ENCODE peak calls at places on chromosome 1, in four cellular contexts. U is K562, W is GM12878, C is HL-60. Y is an unnamed sample.

GRCh38 chr1:201358596-201358995 is 18.9 kb downstream of the TNNT2 start:
- DNase-seq in W (no peak), C (no peak), U (no peak), Y (no peak)

GRCh38 chr1:94807742-94808491 is 12.2 kb upstream of the SLC44A3 start:
- DNase-seq in C (no peak), U (peak; percentile 33), W (no peak), Y (no peak)

GRCh38 chr1:239951518-239952130 is 140.1 kb upstream of the FMN2 start:
- DNase-seq in C (peak; percentile 60), W (no peak), U (peak; percentile 68), Y (peak; percentile 18)

GRCh38 chr1:205629751-205630150 is 2.1 kb downstream of the ELK4 start:
- DNase-seq in U (no peak), W (no peak), C (no peak), Y (no peak)

GRCh38 chr1:47224676-47225399 is 7.2 kb downstream of the TAL1 start:
- DNase-seq in W (no peak), C (no peak), U (peak; percentile 58), Y (no peak)

GRCh38 chr1:28602536-28603439 is 10.7 kb downstream of the RAB42 start:
- DNase-seq in C (no peak), W (no peak), U (peak; percentile 67), Y (no peak)

GRCh38 chr1:76141898-76142297 is 67.4 kb downstream of the ST6GALNAC3 start:
- DNase-seq in U (no peak), C (no peak), W (no peak), Y (no peak)

GRCh38 chr1:178230881-178231409 is 137.0 kb downstream of the RASAL2 start:
- DNase-seq in U (no peak), W (no peak), C (no peak), Y (no peak)

GRCh38 chr1:36589006-36589405 is 106.3 kb upstream of the CSF3R start:
- DNase-seq in U (no peak), W (no peak), C (no peak), Y (no peak)

GRCh38 chr1:205141236-205142104 is 19.7 kb upstream of the RBBP5 start:
- DNase-seq in U (peak; percentile 77), C (peak; percentile 51), W (peak; percentile 30), Y (peak; percentile 31)

GRCh38 chr1:212920895-212921294 is 29.4 kb upstream of the VASH2 start:
- DNase-seq in C (no peak), U (peak; percentile 72), W (no peak), Y (no peak)

GRCh38 chr1:24452922-24453481 is 37.4 kb downstream of the NIPAL3 start:
- DNase-seq in C (no peak), U (no peak), W (no peak), Y (no peak)

GRCh38 chr1:30473920-30474817 is 249.2 kb downstream of the MATN1 start:
- DNase-seq in U (no peak), W (no peak), C (no peak), Y (no peak)

GRCh38 chr1:209609403-209610377 is 26.2 kb downstream of the CAMK1G start:
- DNase-seq in U (no peak), C (no peak), W (no peak), Y (no peak)

GRCh38 chr1:41446851-41447610 is 37.5 kb downstream of the EDN2 start:
- DNase-seq in W (no peak), U (no peak), C (no peak), Y (no peak)

GRCh38 chr1:246001821-246002220 is 505.3 kb downstream of the SMYD3 start:
- DNase-seq in W (no peak), C (no peak), U (no peak), Y (no peak)

GRCh38 chr1:2983319-2983705 is 38.0 kb upstream of the ACTRT2 start:
- DNase-seq in U (no peak), C (no peak), W (no peak), Y (no peak)

GRCh38 chr1:55313903-55314302 is 98.7 kb upstream of the USP24 start:
- DNase-seq in U (no peak), C (no peak), W (no peak), Y (no peak)

GRCh38 chr1:162548170-162548569 is 13.4 kb upstream of the UAP1 start:
- DNase-seq in C (no peak), U (no peak), W (no peak), Y (no peak)

GRCh38 chr1:197683895-197684553 is 91.3 kb downstream of the DENND1B start:
- DNase-seq in C (no peak), W (no peak), U (no peak), Y (no peak)

GRCh38 chr1:197685785-197686184 is 89.5 kb downstream of the DENND1B start:
- DNase-seq in U (no peak), W (no peak), C (no peak), Y (no peak)

GRCh38 chr1:197686231-197686630 is 89.0 kb downstream of the DENND1B start:
- DNase-seq in C (no peak), W (no peak), U (no peak), Y (no peak)

GRCh38 chr1:197688233-197688632 is 87.0 kb downstream of the DENND1B start:
- DNase-seq in U (no peak), W (no peak), C (no peak), Y (no peak)

DNA sequence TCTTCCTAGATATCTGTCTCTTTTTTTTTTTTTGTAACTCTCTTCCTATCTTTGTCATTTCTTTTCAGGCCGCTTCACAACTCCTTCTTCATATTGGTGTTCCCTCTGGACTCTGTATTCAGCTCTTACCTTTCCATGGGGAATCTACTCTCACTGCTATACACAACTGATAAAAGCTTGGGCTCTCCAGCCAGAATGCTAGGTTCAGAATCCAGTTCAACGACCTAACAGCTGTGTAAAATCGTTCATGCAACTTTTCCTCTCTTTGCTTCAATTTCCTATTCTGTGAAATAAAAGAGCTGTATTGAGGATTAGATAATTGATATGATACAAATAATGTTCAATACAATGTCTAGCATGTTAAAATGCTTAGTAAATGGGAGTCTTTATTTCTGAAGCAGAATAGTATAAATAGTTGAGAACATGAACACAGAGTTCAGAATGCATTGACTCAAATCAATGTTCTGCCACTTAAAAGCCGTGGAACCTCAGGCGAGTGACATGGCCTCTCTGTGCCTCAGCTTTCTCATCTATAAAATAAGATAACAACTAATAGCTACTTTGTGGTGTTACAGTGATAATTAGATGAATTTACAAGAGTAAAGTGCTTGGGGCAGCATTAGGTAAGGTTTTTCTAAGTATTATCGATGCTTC is 88.5 kb downstream of the DENND1B start:
- DNase-seq in C (no peak), W (no peak), U (no peak), Y (no peak)
- TF ChIP-seq POLR2AphosphoS5 in C (no peak), W (no peak), U (no peak), Y (no peak)

DNA sequence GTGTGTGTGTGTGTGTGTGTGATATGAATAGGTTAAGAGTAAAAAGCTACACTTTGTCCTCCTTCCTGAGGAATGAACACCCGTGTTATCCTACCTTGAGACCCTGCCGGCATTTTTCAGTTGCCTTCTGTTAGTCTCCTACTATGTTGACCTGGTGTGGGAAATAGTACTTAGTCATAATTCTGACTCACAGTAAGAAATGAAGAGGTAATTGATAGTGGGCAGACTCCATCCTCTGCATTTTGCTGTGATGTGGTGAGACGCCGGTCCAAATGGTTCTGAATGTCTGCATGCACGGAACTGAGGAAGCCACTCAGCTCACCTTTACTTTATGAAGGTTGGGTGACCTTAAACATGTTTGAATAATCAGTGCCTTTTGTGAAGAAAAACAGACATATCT is 12.6 kb downstream of the CD101 start:
- DNase-seq in W (no peak), C (no peak), U (no peak), Y (no peak)
- TF ChIP-seq SPI1 in W (no peak), C (no peak), U (no peak), Y (no peak)

GRCh38 chr1:192489046-192489445 is 86.5 kb upstream of the RGS1 start:
- DNase-seq in U (no peak), C (no peak), W (no peak), Y (no peak)

GRCh38 chr1:192488058-192488457 is 87.5 kb upstream of the RGS1 start:
- DNase-seq in C (no peak), W (no peak), U (peak; percentile 23), Y (no peak)

GRCh38 chr1:192491804-192492554 is 83.6 kb upstream of the RGS1 start:
- DNase-seq in W (no peak), U (no peak), C (no peak), Y (no peak)

GRCh38 chr1:192493584-192493983 is 82.0 kb upstream of the RGS1 start:
- DNase-seq in W (no peak), U (no peak), C (no peak), Y (no peak)

GRCh38 chr1:192489748-192490147 is 85.8 kb upstream of the RGS1 start:
- DNase-seq in W (no peak), U (no peak), C (no peak), Y (no peak)
- TF ChIP-seq POLR2AphosphoS5 in W (no peak), U (no peak), C (no peak), Y (no peak)

DNA sequence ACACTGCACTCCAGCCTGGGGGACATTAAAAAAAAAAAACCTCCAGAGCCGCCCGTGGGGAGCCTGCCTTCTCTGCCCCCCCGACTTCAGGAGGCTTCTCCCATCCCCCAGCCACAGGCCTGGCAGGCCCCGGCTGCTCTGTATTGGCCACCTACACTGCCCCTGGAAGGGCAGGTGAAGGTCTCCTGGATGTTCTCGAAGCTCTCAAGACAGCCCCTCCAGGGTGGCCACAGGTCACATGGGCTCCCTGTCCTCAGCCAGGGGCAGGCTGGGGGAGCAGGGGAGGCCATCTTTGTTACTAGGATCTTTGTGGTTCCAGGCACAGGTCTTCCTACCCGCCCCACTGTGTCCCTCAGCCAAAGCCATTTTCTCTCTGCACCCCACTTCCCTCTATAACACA is 32.8 kb downstream of the PADI6 start:
- DNase-seq in W (no peak), U (no peak), C (no peak), Y (no peak)
- TF ChIP-seq SPI1 in W (no peak), U (no peak), C (no peak), Y (no peak)

GRCh38 chr1:84174051-84174556 is 30.0 kb downstream of the PRKACB start:
- DNase-seq in W (no peak), C (no peak), U (no peak), Y (no peak)
- TF ChIP-seq POLR2AphosphoS5 in W (no peak), C (no peak), U (no peak), Y (no peak)

Y was measured in GM12891.